ENCODE peak calls at places on chromosome 3, in nine cellular contexts. A is lower leg skin; N is AG20443; Q is M059J; L is fibroblast of mammary gland; K is fibroblast of pulmonary artery; O is stimulated activated CD4-positive, alpha-beta T cell treated with anti-CD3 and anti-CD28 coated beads, Interleukin-12 subunit alpha, Interleukin-12 subunit beta, amount 100 ng/mL, for 4 hours; G is RPMI8226; X is IMR-90. Z is an unnamed sample.

GRCh38 chr3:7630351-7630911 is 769.5 kb downstream of the GRM7 start:
- DNase-seq in K (peak), N (no peak), G (no peak), Q (no peak), A (no peak), O (no peak), L (peak), X (no peak), Z (peak)

GRCh38 chr3:45789235-45789812 is 7.0 kb downstream of the SLC6A20 start:
- DNase-seq in X (no peak), Q (no peak), G (no peak), A (no peak), L (no peak), N (no peak), K (no peak), O (no peak), Z (no peak)

GRCh38 chr3:25633919-25634318 is 30.8 kb downstream of the TOP2B start:
- DNase-seq in K (no peak), L (no peak), A (no peak), Q (no peak), N (no peak), G (no peak), O (no peak), X (no peak), Z (no peak)

GRCh38 chr3:59581000-59581399 is 531.2 kb upstream of the CFAP20DC start:
- DNase-seq in A (no peak), N (no peak), L (no peak), O (no peak), Q (no peak), G (no peak), K (no peak), X (no peak), Z (no peak)

GRCh38 chr3:124854027-124854426 is 33.1 kb downstream of the ITGB5 start:
- DNase-seq in K (no peak), X (peak), A (no peak), G (no peak), N (no peak), L (peak), Q (no peak), O (no peak), Z (no peak)

GRCh38 chr3:24523988-24524727 is 29.5 kb upstream of the THRB start:
- DNase-seq in L (peak), O (no peak), X (no peak), N (no peak), K (no peak), G (no peak), A (no peak), Q (peak), Z (no peak)

GRCh38 chr3:136750209-136750921 is 1.8 kb downstream of the STAG1 start:
- DNase-seq in N (no peak), X (no peak), A (no peak), G (peak), Q (peak), O (no peak), K (peak), L (peak), Z (peak)

GRCh38 chr3:191566469-191566868 is 105.5 kb downstream of the PYDC2 start:
- DNase-seq in K (no peak), Q (peak), O (no peak), L (no peak), G (no peak), N (no peak), A (no peak), X (no peak), Z (peak)

GRCh38 chr3:153291052-153291689 is 129.1 kb downstream of the RAP2B start:
- DNase-seq in X (no peak), O (no peak), A (no peak), G (peak), N (peak), K (peak), Q (peak), L (peak), Z (peak)

Z was measured in astrocyte of the hippocampus.